ENCODE peak calls at places on chromosomes 12 and 14, in nine cellular contexts. H is stomach; X is hepatocyte; O is GM23248; Z is PC-3; I is CD8-positive, alpha-beta memory T cell; G is breast epithelium; U is uterus; S is effector memory CD4-positive, alpha-beta T cell. T is an unnamed sample.

GRCh38 chr12:96687719-96688118 is 198.3 kb downstream of the CFAP54 start:
- DNase-seq in H (no peak), X (no peak), O (no peak), Z (no peak), I (no peak), G (no peak), U (no peak), S (no peak), T (no peak)

GRCh38 chr12:51520576-51521325 is 70.3 kb upstream of the SCN8A start:
- DNase-seq in H (no peak), X (no peak), O (no peak), Z (no peak), I (no peak), G (no peak), U (no peak), S (no peak), T (peak; percentile 16)

GRCh38 chr12:112950701-112951100 is 12.4 kb downstream of the OAS3 start:
- DNase-seq in H (no peak), X (no peak), O (no peak), Z (no peak), I (no peak), G (no peak), U (no peak), S (no peak), T (no peak)

GRCh38 chr14:51442513-51443175 is 202.6 kb downstream of the TMX1 start:
- DNase-seq in H (no peak), X (peak; percentile 40), O (peak; percentile 97), Z (peak; percentile 97), I (no peak), G (no peak), U (peak; percentile 59), S (no peak), T (no peak)

GRCh38 chr12:51694146-51694545 is 103.1 kb downstream of the SCN8A start:
- DNase-seq in H (no peak), X (no peak), O (no peak), Z (no peak), I (no peak), G (no peak), U (no peak), S (no peak), T (no peak)

GRCh38 chr12:69484428-69484827 is 14.2 kb downstream of the FRS2 start:
- DNase-seq in H (no peak), X (peak; percentile 10), O (no peak), Z (no peak), I (no peak), G (no peak), U (no peak), S (no peak), T (no peak)

GRCh38 chr12:104951759-104952509 is 6.2 kb downstream of the SLC41A2 start:
- DNase-seq in H (no peak), X (no peak), O (peak; percentile 39), Z (peak; percentile 80), I (no peak), G (no peak), U (no peak), S (no peak), T (no peak)

GRCh38 chr12:96890331-96890730 is 16.7 kb upstream of the NEDD1 start:
- DNase-seq in H (no peak), X (no peak), O (peak; percentile 51), Z (no peak), I (no peak), G (no peak), U (no peak), S (no peak), T (no peak)

GRCh38 chr12:182381-182883 is 31.5 kb downstream of the SLC6A12 start:
- DNase-seq in H (no peak), X (no peak), O (peak; percentile 84), Z (peak; percentile 84), I (no peak), G (no peak), U (no peak), S (no peak), T (no peak)

GRCh38 chr12:109770861-109771670 is 57.4 kb downstream of the FAM222A start:
- DNase-seq in H (peak; percentile 17), X (peak; percentile 1), O (no peak), Z (no peak), I (no peak), G (no peak), U (no peak), S (no peak), T (no peak)

GRCh38 chr14:58979325-58979724 is 209.1 kb upstream of the DAAM1 start:
- DNase-seq in H (no peak), X (no peak), O (no peak), Z (no peak), I (no peak), G (no peak), U (no peak), S (no peak), T (no peak)

GRCh38 chr12:112947314-112947713 is 9.0 kb downstream of the OAS3 start:
- DNase-seq in H (no peak), X (no peak), O (no peak), Z (no peak), I (no peak), G (no peak), U (no peak), S (no peak), T (no peak)

GRCh38 chr12:24960222-24960855 is 11.4 kb upstream of the BCAT1 start:
- DNase-seq in H (no peak), X (peak; percentile 50), O (peak; percentile 83), Z (peak; percentile 49), I (no peak), G (no peak), U (no peak), S (no peak), T (no peak)

GRCh38 chr14:99550387-99550992 is 53.5 kb downstream of the CCDC85C start:
- DNase-seq in H (no peak), X (no peak), O (no peak), Z (no peak), I (no peak), G (no peak), U (no peak), S (no peak), T (no peak)

GRCh38 chr14:20438664-20439063 is 2.7 kb upstream of the KLHL33 start:
- DNase-seq in H (no peak), X (no peak), O (no peak), Z (no peak), I (no peak), G (no peak), U (no peak), S (no peak), T (no peak)

GRCh38 chr14:80223696-80224465 is 12.6 kb upstream of the DIO2 start:
- DNase-seq in H (no peak), X (no peak), O (peak; percentile 20), Z (no peak), I (no peak), G (no peak), U (no peak), S (no peak), T (no peak)

GRCh38 chr12:60174476-60174875 is 578.6 kb downstream of the SLC16A7 start:
- DNase-seq in H (no peak), X (no peak), O (peak; percentile 56), Z (peak; percentile 77), I (no peak), G (no peak), U (no peak), S (no peak), T (no peak)

GRCh38 chr12:1777798-1778197 is 42.6 kb upstream of the LRTM2 start:
- DNase-seq in H (no peak), X (no peak), O (peak; percentile 90), Z (peak; percentile 46), I (no peak), G (no peak), U (no peak), S (no peak), T (no peak)

GRCh38 chr14:89771251-89771650 is 183.3 kb downstream of the EFCAB11 start:
- DNase-seq in H (no peak), X (no peak), O (no peak), Z (peak; percentile 23), I (no peak), G (no peak), U (no peak), S (no peak), T (no peak)
- H3K27ac ChIP-seq in H (no peak overlapping the region), X (no peak overlapping the region), O (no peak overlapping the region), Z (no peak overlapping the region), I (no peak overlapping the region), G (no peak overlapping the region), U (no peak overlapping the region), S (no peak overlapping the region), T (no peak overlapping the region)

DNA sequence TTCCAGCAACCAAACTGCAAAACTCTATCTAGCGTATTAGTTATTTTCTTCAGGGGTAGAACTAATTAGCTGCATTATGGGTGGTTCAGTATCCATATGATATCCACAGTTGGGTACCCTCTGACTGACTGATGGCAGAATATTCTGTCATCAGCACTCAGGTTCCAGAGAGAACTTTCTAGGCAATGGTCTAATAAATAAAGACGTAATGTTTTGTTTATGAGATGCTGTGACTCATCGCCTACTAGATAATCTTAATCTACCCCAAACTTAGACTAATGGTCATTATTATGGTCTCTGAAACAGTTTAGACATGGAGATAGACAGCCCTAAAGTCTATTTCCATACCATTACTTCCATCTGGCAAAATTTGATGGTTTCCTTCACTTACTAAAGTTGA is 220.1 kb downstream of the MED13L start:
- DNase-seq in H (no peak), X (no peak), O (peak; percentile 30), Z (no peak), I (no peak), G (no peak), U (no peak), S (no peak), T (no peak)
- H3K27ac ChIP-seq in H (no peak overlapping the region), X (no peak overlapping the region), O (no peak overlapping the region), Z (no peak overlapping the region), I (no peak overlapping the region), G (no peak overlapping the region), U (no peak overlapping the region), S (no peak overlapping the region), T (no peak overlapping the region)

GRCh38 chr14:77580964-77581505 is 35.4 kb downstream of the SPTLC2 start:
- DNase-seq in H (no peak), X (peak; percentile 21), O (peak; percentile 70), Z (peak; percentile 43), I (peak; percentile 36), G (no peak), U (no peak), S (no peak), T (no peak)
- H3K27ac ChIP-seq in H (peak overlapping the region; percentile 52), X (peak overlapping the region; percentile 4), O (peak overlapping the region; percentile 24), Z (no peak overlapping the region), I (peak overlapping the region; percentile 29), G (no peak overlapping the region), U (peak overlapping the region; percentile 43), S (peak overlapping the region; percentile 60), T (no peak overlapping the region)

GRCh38 chr12:94641283-94641682 is 9.1 kb downstream of the TMCC3 start:
- DNase-seq in H (no peak), X (no peak), O (no peak), Z (no peak), I (no peak), G (no peak), U (no peak), S (no peak), T (no peak)

GRCh38 chr12:94644622-94645021 is 5.7 kb downstream of the TMCC3 start:
- DNase-seq in H (no peak), X (no peak), O (peak; percentile 70), Z (peak; percentile 92), I (no peak), G (no peak), U (no peak), S (no peak), T (no peak)

GRCh38 chr12:94644141-94644575 is 6.2 kb downstream of the TMCC3 start:
- DNase-seq in H (no peak), X (no peak), O (peak; percentile 75), Z (peak; percentile 77), I (no peak), G (no peak), U (no peak), S (no peak), T (no peak)

GRCh38 chr12:94640134-94640928 is 10.0 kb downstream of the TMCC3 start:
- DNase-seq in H (no peak), X (no peak), O (peak; percentile 34), Z (peak; percentile 39), I (no peak), G (no peak), U (no peak), S (no peak), T (no peak)

GRCh38 chr12:94643585-94643984 is 6.8 kb downstream of the TMCC3 start:
- DNase-seq in H (no peak), X (no peak), O (peak; percentile 15), Z (peak; percentile 6), I (no peak), G (no peak), U (no peak), S (no peak), T (no peak)
- H3K27ac ChIP-seq in H (peak overlapping the region; percentile 51), X (no peak overlapping the region), O (no peak overlapping the region), Z (peak overlapping the region; percentile 94), I (no peak overlapping the region), G (no peak overlapping the region), U (no peak overlapping the region), S (no peak overlapping the region), T (no peak overlapping the region)

T was measured in iPS DF 6.9.